ENCODE peak calls at places on chromosome X, in eight cellular contexts. E is PC-9; M is AG10803; D is CD8-positive, alpha-beta T cell; B is stomach; G is nephron progenitor cell; O is suprapubic skin; S is GM12878. I is an unnamed sample.
A peak's percentile ranks its signal among the peaks of the same experiment; 100 is the strongest.

GRCh38 chrX:28888421-28888820 is 301.2 kb downstream of the IL1RAPL1 start:
- DNase-seq in E (no peak), M (no peak), D (no peak), B (no peak), G (no peak), O (no peak), S (no peak), I (no peak)

GRCh38 chrX:69493193-69493592 is 10.9 kb upstream of the NALF2 start:
- DNase-seq in E (no peak), M (no peak), D (no peak), B (peak; percentile 43), G (peak; percentile 61), O (no peak), S (no peak), I (no peak)

GRCh38 chrX:46589977-46590723 is 16.6 kb downstream of the CHST7 start:
- DNase-seq in E (no peak), M (peak; percentile 91), D (no peak), B (no peak), G (no peak), O (no peak), S (no peak), I (no peak)

GRCh38 chrX:15804563-15804962 is 14.3 kb downstream of the ZRSR2 start:
- DNase-seq in E (no peak), M (no peak), D (no peak), B (no peak), G (no peak), O (no peak), S (no peak), I (no peak)

GRCh38 chrX:1147641-1148515 is 64.6 kb downstream of the CRLF2 start:
- DNase-seq in E (no peak), M (no peak), D (peak; percentile 31), B (no peak), G (no peak), O (peak; percentile 79), S (no peak), I (no peak)

GRCh38 chrX:20571611-20572010 is 304.9 kb upstream of the RPS6KA3 start:
- DNase-seq in E (no peak), M (no peak), D (no peak), B (no peak), G (no peak), O (no peak), S (no peak), I (no peak)

GRCh38 chrX:43861750-43862149 is 20.5 kb downstream of the MAOB start:
- DNase-seq in E (no peak), M (no peak), D (no peak), B (no peak), G (no peak), O (no peak), S (no peak), I (no peak)

GRCh38 chrX:27583976-27584375 is 6.2 kb upstream of the DCAF8L2 start:
- DNase-seq in E (peak; percentile 46), M (no peak), D (no peak), B (no peak), G (no peak), O (no peak), S (no peak), I (no peak)

DNA sequence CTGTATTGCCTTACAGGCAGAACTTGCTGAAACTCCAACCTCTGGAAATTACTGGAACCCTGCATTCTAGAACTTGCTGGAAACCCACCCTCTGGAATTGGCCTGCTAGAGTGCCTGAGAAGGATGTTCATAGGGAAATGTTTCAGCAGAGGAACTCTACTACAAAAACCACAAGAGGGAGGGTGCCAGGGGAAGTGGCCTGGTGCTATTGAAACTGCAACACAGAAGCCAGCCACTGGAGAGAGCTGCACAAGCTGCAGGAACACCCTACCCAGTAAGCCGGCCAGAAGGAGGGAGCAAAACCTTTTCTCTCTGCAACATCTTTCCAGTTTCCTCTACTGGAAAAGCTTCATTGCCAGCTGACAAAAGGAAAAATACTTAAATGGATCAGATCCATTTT is 2.5 kb upstream of the BRWD3 start:
- DNase-seq in E (no peak), M (peak; percentile 43), D (no peak), B (no peak), G (no peak), O (no peak), S (no peak), I (no peak)
- TF ChIP-seq CTCF in E (no peak), M (peak; percentile 31), D (no peak), B (no peak), G (no peak), O (no peak), S (peak; percentile 35), I (no peak)

GRCh38 chrX:72609313-72609712 is 36.7 kb upstream of the HDAC8 start:
- DNase-seq in E (no peak), M (no peak), D (no peak), B (no peak), G (no peak), O (no peak), S (no peak), I (no peak)
- TF ChIP-seq CTCF in E (peak; percentile 43), M (no peak), D (no peak), B (no peak), G (no peak), O (no peak), S (peak; percentile 21), I (no peak)

DNA sequence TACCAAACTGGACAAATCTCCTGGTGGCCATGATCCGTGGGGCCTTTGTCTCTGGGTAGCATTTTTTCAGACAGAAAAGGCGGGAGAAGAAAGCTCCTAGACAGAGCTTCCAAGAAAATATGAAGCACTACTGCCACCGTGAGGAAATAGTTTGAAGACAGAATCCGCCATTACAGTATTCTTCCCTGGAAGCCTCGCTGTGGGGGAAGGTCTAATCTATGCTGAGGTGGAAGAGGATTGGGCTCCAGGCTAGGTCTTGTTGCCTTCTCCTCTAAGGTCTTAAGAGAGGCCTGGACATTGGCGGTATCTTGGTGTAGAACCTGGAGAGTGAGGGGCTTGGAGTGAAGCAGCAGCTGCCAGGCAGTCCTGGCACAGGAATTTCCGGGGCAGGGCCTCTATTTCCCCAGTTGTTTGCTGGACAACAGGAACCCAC is 218.9 kb downstream of the OR13H1 start:
- DNase-seq in E (no peak), M (peak; percentile 5), D (peak; percentile 64), B (peak; percentile 48), G (no peak), O (no peak), S (peak; percentile 80), I (peak; percentile 23)
- TF ChIP-seq CTCF in E (no peak), M (no peak), D (no peak), B (no peak), G (no peak), O (no peak), S (peak; percentile 41), I (no peak)

DNA sequence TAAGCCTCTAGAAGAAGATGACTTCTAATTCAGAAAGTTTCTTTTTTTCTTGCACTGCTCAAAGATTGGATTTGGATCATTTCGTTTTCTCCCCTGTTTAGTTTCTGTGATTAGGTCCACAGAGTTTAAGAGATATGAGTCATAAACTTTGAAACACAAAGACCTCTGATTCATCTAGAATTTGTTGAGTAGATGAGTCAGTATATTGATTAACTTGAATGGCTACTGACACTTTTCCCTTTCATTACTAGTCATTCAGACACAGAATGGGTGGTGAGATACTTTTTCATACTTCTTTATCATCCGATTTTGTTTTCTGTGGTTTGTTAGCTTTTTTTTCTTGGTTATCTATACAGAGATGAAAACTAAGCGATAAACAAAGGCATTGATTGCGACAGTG is 34.1 kb upstream of the AFF2 start:
- DNase-seq in E (no peak), M (no peak), D (no peak), B (no peak), G (no peak), O (no peak), S (no peak), I (no peak)
- TF ChIP-seq CTCF in E (no peak), M (no peak), D (no peak), B (no peak), G (no peak), O (no peak), S (no peak), I (no peak)

GRCh38 chrX:107579956-107580355 is 48.4 kb upstream of the PRPS1 start:
- DNase-seq in E (no peak), M (peak; percentile 28), D (no peak), B (no peak), G (no peak), O (no peak), S (no peak), I (no peak)
- TF ChIP-seq CTCF in E (no peak), M (no peak), D (no peak), B (no peak), G (no peak), O (no peak), S (no peak), I (no peak)

GRCh38 chrX:103464774-103465117 is 54.5 kb downstream of the RAB40A start:
- DNase-seq in E (no peak), M (peak; percentile 66), D (peak; percentile 80), B (peak; percentile 74), G (peak; percentile 77), O (peak; percentile 77), S (peak; percentile 43), I (peak; percentile 30)

GRCh38 chrX:103467870-103468269 is 51.4 kb downstream of the RAB40A start:
- DNase-seq in E (no peak), M (no peak), D (no peak), B (no peak), G (no peak), O (no peak), S (no peak), I (no peak)

GRCh38 chrX:103467156-103467555 is 52.1 kb downstream of the RAB40A start:
- DNase-seq in E (no peak), M (no peak), D (no peak), B (no peak), G (no peak), O (no peak), S (no peak), I (no peak)

GRCh38 chrX:103461156-103461555 is 58.1 kb downstream of the RAB40A start:
- DNase-seq in E (no peak), M (peak; percentile 11), D (no peak), B (no peak), G (no peak), O (no peak), S (no peak), I (no peak)

GRCh38 chrX:103464071-103464773 is 55.1 kb downstream of the RAB40A start:
- DNase-seq in E (no peak), M (peak; percentile 36), D (no peak), B (no peak), G (peak; percentile 38), O (no peak), S (no peak), I (peak; percentile 25)
- TF ChIP-seq CTCF in E (no peak), M (peak; percentile 58), D (no peak), B (no peak), G (peak; percentile 11), O (peak; percentile 22), S (peak; percentile 32), I (peak; percentile 44)